ENCODE peak calls at places on chromosomes 11 and 22, in four cellular contexts. M, R, D and N are unnamed samples.

GRCh38 chr22:41683052-41683451 is 5.6 kb downstream of the SNU13 start:
- DNase-seq in M (no peak), D (no peak), R (no peak), N (no peak)

GRCh38 chr11:70643642-70644041 is 245.3 kb downstream of the CTTN start:
- DNase-seq in R (no peak), D (peak), M (no peak), N (no peak)

GRCh38 chr11:65599216-65599954 is 3.8 kb upstream of the KCNK7 start:
- DNase-seq in M (no peak), R (no peak), D (no peak), N (no peak)

GRCh38 chr11:74820763-74821162 is 72.1 kb downstream of the RNF169 start:
- DNase-seq in R (no peak), M (no peak), D (no peak), N (no peak)

GRCh38 chr11:85756401-85757200 is 54.3 kb downstream of the SYTL2 start:
- DNase-seq in R (no peak), M (no peak), D (no peak), N (no peak)

GRCh38 chr22:26681395-26681821 is 24.0 kb downstream of the MIAT start:
- DNase-seq in D (no peak), R (no peak), M (no peak), N (no peak)

GRCh38 chr11:65903068-65903481 is 2.9 kb upstream of the FOSL1 start:
- DNase-seq in M (no peak), R (peak), D (no peak), N (no peak)

GRCh38 chr22:30312053-30312452 is 14.7 kb downstream of the TBC1D10A start:
- DNase-seq in D (no peak), M (no peak), R (no peak), N (no peak)

GRCh38 chr11:14916403-14916802 is 24.4 kb upstream of the CYP2R1 start:
- DNase-seq in M (no peak), D (no peak), R (no peak), N (no peak)

GRCh38 chr11:117426297-117426685 is 98.6 kb downstream of the CEP164 start:
- DNase-seq in R (peak), M (peak), D (no peak), N (peak)

GRCh38 chr11:110367571-110367970 is 62.2 kb upstream of the FDX1 start:
- DNase-seq in M (no peak), R (no peak), D (no peak), N (no peak)

GRCh38 chr11:15918212-15918611 is 438.1 kb downstream of the SOX6 start:
- DNase-seq in M (no peak), R (no peak), D (no peak), N (no peak)

GRCh38 chr11:80944758-80945157 is 1503.9 kb upstream of the TENM4 start:
- DNase-seq in D (no peak), M (no peak), R (no peak), N (no peak)

GRCh38 chr11:123543796-123544195 is 110.6 kb downstream of the SCN3B start:
- DNase-seq in M (no peak), R (no peak), D (no peak), N (no peak)

GRCh38 chr11:17343907-17344306 is 7.7 kb upstream of the NCR3LG1 start:
- DNase-seq in R (no peak), D (no peak), M (no peak), N (no peak)

GRCh38 chr11:102330226-102330625 is 12.9 kb downstream of the BIRC3 start:
- DNase-seq in M (no peak), R (no peak), D (no peak), N (no peak)

GRCh38 chr11:705646-706438 is at the start of gene EPS8L2:
- DNase-seq in R (peak), D (no peak), M (no peak), N (no peak)

GRCh38 chr11:120818097-120818496 is 205.8 kb upstream of the TBCEL start:
- DNase-seq in M (no peak), D (no peak), R (no peak), N (no peak)

GRCh38 chr11:32838505-32839274 is 9.0 kb downstream of the PRRG4 start:
- DNase-seq in R (no peak), D (no peak), M (no peak), N (no peak)

GRCh38 chr22:46833228-46833627 is 70.8 kb downstream of the TBC1D22A start:
- DNase-seq in D (no peak), R (no peak), M (peak), N (no peak)

GRCh38 chr11:75852406-75853017 is 37.5 kb downstream of the UVRAG start:
- DNase-seq in R (no peak), M (no peak), D (no peak), N (no peak)

GRCh38 chr11:76597533-76598425 is 72.8 kb downstream of the LRRC32 start:
- DNase-seq in M (no peak), R (no peak), D (no peak), N (no peak)

GRCh38 chr11:115759622-115760527 is 255.7 kb upstream of the CADM1 start:
- DNase-seq in R (no peak), D (no peak), M (no peak), N (no peak)

GRCh38 chr11:72770799-72771198 is 18.6 kb upstream of the ARAP1 start:
- DNase-seq in R (no peak), D (no peak), M (no peak), N (no peak)

GRCh38 chr22:50112151-50113118 is 22.6 kb downstream of the MOV10L1 start:
- DNase-seq in D (no peak), R (no peak), M (peak), N (no peak)

DNA sequence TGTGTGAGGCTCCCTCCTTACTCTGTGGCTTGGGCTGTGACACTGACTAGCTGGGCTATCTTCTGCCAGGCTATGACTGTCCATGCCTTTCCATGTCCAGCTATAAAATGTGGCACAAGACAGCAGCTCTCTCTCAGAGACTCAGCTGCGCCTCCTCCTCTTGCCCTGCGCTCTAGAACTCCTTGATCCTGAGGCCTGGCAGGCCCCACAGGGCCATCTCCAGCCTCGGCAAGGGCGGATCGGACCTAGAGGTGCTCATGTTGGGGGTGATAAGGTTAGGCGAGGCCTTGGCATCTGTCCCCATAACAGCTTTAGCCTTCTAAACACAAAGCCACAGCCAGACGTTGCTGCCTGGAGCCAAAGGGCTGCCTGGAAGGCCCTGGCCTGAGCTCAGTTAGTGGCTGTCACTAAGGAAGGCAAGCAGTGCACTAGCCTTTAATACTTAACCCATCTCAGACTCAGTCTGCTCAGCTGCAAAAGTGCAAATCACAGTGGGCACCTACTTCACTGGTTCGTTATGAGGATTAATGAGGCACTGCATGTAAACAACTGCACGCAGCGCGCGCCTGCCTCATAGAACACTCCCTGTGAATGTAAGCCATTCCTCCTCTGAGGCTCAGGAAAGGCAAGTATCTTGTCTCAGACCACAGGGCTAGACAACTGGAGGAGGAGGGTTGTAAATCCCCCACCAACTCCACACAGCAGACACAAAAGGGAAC is 1.2 kb downstream of the GUCD1 start:
- DNase-seq in R (no peak), D (no peak), M (peak), N (no peak)
- TF ChIP-seq SPI1 in R (no peak), D (no peak), M (no peak), N (no peak)

DNA sequence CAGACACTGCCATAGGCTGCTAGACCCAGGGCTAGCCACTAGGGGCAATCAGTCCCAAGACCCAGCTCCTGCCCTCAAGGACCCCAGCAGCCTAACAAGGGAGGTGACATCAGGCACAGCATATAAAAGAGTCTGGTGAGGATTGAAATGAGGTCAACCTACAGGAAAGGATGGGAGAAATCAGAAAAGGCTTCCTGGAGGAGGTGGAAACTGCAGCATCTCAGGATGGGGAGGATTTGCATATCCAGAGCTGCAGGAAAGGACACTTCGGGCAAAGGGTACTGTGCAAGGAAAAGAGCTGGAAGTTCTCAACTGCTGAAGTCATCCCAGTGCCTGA is 2.9 kb upstream of the ARFGAP2 start:
- DNase-seq in M (peak), D (peak), R (peak), N (peak)
- TF ChIP-seq SPI1 in M (no peak), D (no peak), R (no peak), N (no peak)

GRCh38 chr11:47538741-47539575 is 14.0 kb downstream of the CELF1 start:
- DNase-seq in D (no peak), M (no peak), R (no peak), N (no peak)
- TF ChIP-seq SPI1 in D (no peak), M (no peak), R (no peak), N (no peak)

GRCh38 chr22:23397008-23397617 is 183.0 kb downstream of the IGLL1 start:
- DNase-seq in R (no peak), M (no peak), D (no peak), N (no peak)
- TF ChIP-seq SPI1 in R (no peak), M (no peak), D (no peak), N (no peak)

GRCh38 chr22:48639896-48640732 is 1187.6 kb downstream of the BRD1 start:
- DNase-seq in M (no peak), D (no peak), R (no peak), N (no peak)
- TF ChIP-seq SPI1 in M (no peak), D (no peak), R (no peak), N (no peak)

GRCh38 chr11:69351460-69351859 is 57.5 kb downstream of the MYEOV start:
- DNase-seq in M (no peak), R (no peak), D (no peak), N (no peak)
- TF ChIP-seq SPI1 in M (no peak), R (no peak), D (no peak), N (no peak)

DNA sequence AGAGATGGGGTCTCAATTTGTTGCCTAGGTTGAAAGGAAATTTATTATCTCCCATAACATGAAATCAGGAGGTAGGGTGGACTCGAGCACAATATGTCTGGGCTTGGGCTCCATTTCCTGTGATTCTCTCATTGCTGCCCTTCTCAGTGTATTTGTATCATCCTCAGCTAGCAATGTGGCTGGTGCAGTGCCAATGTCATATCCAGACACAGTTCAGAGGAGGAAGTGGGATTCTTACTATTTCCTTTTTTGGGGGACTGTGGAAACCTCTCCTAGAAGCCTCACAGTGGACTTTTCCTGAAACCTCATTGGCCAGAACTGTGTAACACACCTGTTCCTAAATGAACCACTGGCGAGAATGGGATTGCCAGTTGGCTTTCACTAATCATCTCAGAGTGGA is 21.0 kb upstream of the SWAP70 start:
- DNase-seq in D (no peak), R (no peak), M (peak), N (no peak)
- TF ChIP-seq SPI1 in D (no peak), R (no peak), M (peak), N (peak)